ENCODE peak calls at places on chromosomes 6 and 20, in six cellular contexts. Z is stimulated activated CD8-positive, alpha-beta memory T cell treated with anti-CD3 and anti-CD28 coated beads, Interleukin-4, amount 100 ng/mL, for 24 hours; A is OCI-LY7; X is cardiac muscle cell; N is fibroblast of the conjunctiva; I is naive thymus-derived CD4-positive, alpha-beta T cell. U is an unnamed sample.

GRCh38 chr6:146785001-146785585 is 186.3 kb downstream of the ADGB start:
- DNase-seq in Z (no peak), A (peak; percentile 58), X (peak; percentile 76), N (peak; percentile 17), I (peak; percentile 47), U (peak; percentile 3)

GRCh38 chr6:3306848-3307247 is 48.1 kb downstream of the PSMG4 start:
- DNase-seq in Z (no peak), A (no peak), X (no peak), N (no peak), I (no peak), U (no peak)

GRCh38 chr20:3340443-3340842 is 67.0 kb downstream of the DNAAF9 start:
- DNase-seq in Z (no peak), A (no peak), X (no peak), N (peak; percentile 39), I (no peak), U (peak; percentile 75)

GRCh38 chr20:54397292-54398155 is 77.9 kb upstream of the DOK5 start:
- DNase-seq in Z (no peak), A (no peak), X (no peak), N (no peak), I (no peak), U (no peak)

GRCh38 chr6:167799033-167799933 is 27.4 kb upstream of the AFDN start:
- DNase-seq in Z (no peak), A (no peak), X (no peak), N (no peak), I (no peak), U (peak; percentile 90)

GRCh38 chr6:16316741-16317251 is 78.4 kb downstream of the GMPR start:
- DNase-seq in Z (no peak), A (peak; percentile 47), X (peak; percentile 58), N (no peak), I (peak; percentile 60), U (peak; percentile 25)

GRCh38 chr6:15411766-15412165 is 165.9 kb downstream of the JARID2 start:
- DNase-seq in Z (no peak), A (no peak), X (no peak), N (no peak), I (no peak), U (no peak)

GRCh38 chr20:3218307-3218988 is 9.2 kb downstream of the ITPA start:
- DNase-seq in Z (peak; percentile 67), A (peak; percentile 43), X (peak; percentile 60), N (no peak), I (peak; percentile 74), U (no peak)

GRCh38 chr6:74066168-74066871 is 370.3 kb downstream of the CD109 start:
- DNase-seq in Z (no peak), A (no peak), X (no peak), N (no peak), I (no peak), U (no peak)

GRCh38 chr6:137845460-137845859 is 21.6 kb upstream of the TNFAIP3 start:
- DNase-seq in Z (no peak), A (no peak), X (no peak), N (no peak), I (no peak), U (no peak)

GRCh38 chr6:56293756-56294155 is 46.4 kb upstream of the COL21A1 start:
- DNase-seq in Z (no peak), A (no peak), X (no peak), N (no peak), I (no peak), U (no peak)

GRCh38 chr20:7411075-7411474 is 529.2 kb downstream of the HAO1 start:
- DNase-seq in Z (no peak), A (no peak), X (no peak), N (no peak), I (no peak), U (no peak)

GRCh38 chr6:45439861-45440388 is 62.2 kb upstream of the SUPT3H start:
- DNase-seq in Z (no peak), A (no peak), X (no peak), N (no peak), I (no peak), U (no peak)

GRCh38 chr20:57811373-57812020 is 101.7 kb upstream of the PMEPA1 start:
- DNase-seq in Z (no peak), A (no peak), X (peak; percentile 28), N (no peak), I (no peak), U (no peak)

GRCh38 chr20:5221078-5221430 is 94.2 kb downstream of the CDS2 start:
- DNase-seq in Z (no peak), A (no peak), X (no peak), N (no peak), I (no peak), U (no peak)

GRCh38 chr6:106749611-106750010 is 120.2 kb downstream of the QRSL1 start:
- DNase-seq in Z (no peak), A (no peak), X (no peak), N (no peak), I (no peak), U (no peak)

GRCh38 chr6:33314515-33314942 is 651 bp upstream of the TAPBP start:
- DNase-seq in Z (peak; percentile 49), A (peak; percentile 66), X (no peak), N (peak; percentile 79), I (peak; percentile 69), U (no peak)

GRCh38 chr6:65776332-65776731 is 69.3 kb upstream of the EYS start:
- DNase-seq in Z (no peak), A (no peak), X (peak; percentile 42), N (no peak), I (no peak), U (no peak)

GRCh38 chr20:17680128-17680835 is 1.8 kb downstream of the RRBP1 start:
- DNase-seq in Z (no peak), A (no peak), X (peak; percentile 26), N (no peak), I (no peak), U (no peak)

GRCh38 chr6:96015791-96016776 is at the start of gene FUT9:
- DNase-seq in Z (no peak), A (no peak), X (peak; percentile 48), N (no peak), I (no peak), U (peak; percentile 88)

GRCh38 chr6:35360349-35361138 is 18.2 kb downstream of the PPARD start:
- DNase-seq in Z (no peak), A (no peak), X (no peak), N (no peak), I (no peak), U (peak; percentile 6)